ENCODE peak calls at places on chromosomes 4 and X, in six cellular contexts. One of them, this sample, is unnamed.

GRCh38 chr4:145909331-145909730 is 29.3 kb downstream of the ZNF827 start:
- DNase-seq in GM23248: peak
- DNase-seq in A549: peak
- DNase-seq in OCI-LY7: peak
- DNase-seq in fibroblast of lung: no peak
- DNase-seq in IMR-90: no peak
- DNase-seq in this sample: peak

GRCh38 chr4:54099959-54100606 is at the start of gene GSX2:
- DNase-seq in OCI-LY7: no peak
- DNase-seq in fibroblast of lung: no peak
- DNase-seq in IMR-90: no peak
- DNase-seq in A549: no peak
- DNase-seq in GM23248: peak
- DNase-seq in this sample: peak

GRCh38 chr4:19248023-19248422 is 1003.7 kb upstream of the SLIT2 start:
- DNase-seq in A549: no peak
- DNase-seq in OCI-LY7: no peak
- DNase-seq in fibroblast of lung: no peak
- DNase-seq in GM23248: no peak
- DNase-seq in IMR-90: no peak
- DNase-seq in this sample: no peak

GRCh38 chrX:20378291-20378920 is 111.7 kb upstream of the RPS6KA3 start:
- DNase-seq in IMR-90: peak
- DNase-seq in GM23248: peak
- DNase-seq in A549: peak
- DNase-seq in fibroblast of lung: no peak
- DNase-seq in OCI-LY7: peak
- DNase-seq in this sample: no peak

GRCh38 chr4:127400736-127401346 is 231.9 kb upstream of the INTU start:
- DNase-seq in fibroblast of lung: peak
- DNase-seq in IMR-90: peak
- DNase-seq in A549: peak
- DNase-seq in GM23248: peak
- DNase-seq in OCI-LY7: peak
- DNase-seq in this sample: peak

GRCh38 chr4:99400831-99401230 is 34.3 kb downstream of the ADH7 start:
- DNase-seq in fibroblast of lung: no peak
- DNase-seq in GM23248: no peak
- DNase-seq in A549: no peak
- DNase-seq in OCI-LY7: no peak
- DNase-seq in IMR-90: no peak
- DNase-seq in this sample: no peak

GRCh38 chr4:151359576-151359975 is 34.2 kb upstream of the SH3D19 start:
- DNase-seq in fibroblast of lung: no peak
- DNase-seq in OCI-LY7: no peak
- DNase-seq in IMR-90: no peak
- DNase-seq in GM23248: no peak
- DNase-seq in A549: no peak
- DNase-seq in this sample: no peak

GRCh38 chr4:136562842-136563241 is 969.5 kb downstream of the PCDH18 start:
- DNase-seq in GM23248: peak
- DNase-seq in OCI-LY7: no peak
- DNase-seq in fibroblast of lung: peak
- DNase-seq in A549: no peak
- DNase-seq in IMR-90: peak
- DNase-seq in this sample: peak

GRCh38 chrX:17553451-17553850 is 178.5 kb downstream of the NHS start:
- DNase-seq in fibroblast of lung: peak
- DNase-seq in IMR-90: peak
- DNase-seq in GM23248: peak
- DNase-seq in OCI-LY7: no peak
- DNase-seq in A549: no peak
- DNase-seq in this sample: peak

GRCh38 chr4:10998826-10999225 is 314.3 kb upstream of the CLNK start:
- DNase-seq in A549: no peak
- DNase-seq in OCI-LY7: no peak
- DNase-seq in IMR-90: no peak
- DNase-seq in GM23248: no peak
- DNase-seq in fibroblast of lung: peak
- DNase-seq in this sample: no peak

GRCh38 chr4:77155631-77156345 is 1.2 kb upstream of the CCNG2 start:
- DNase-seq in GM23248: no peak
- DNase-seq in fibroblast of lung: no peak
- DNase-seq in IMR-90: no peak
- DNase-seq in OCI-LY7: peak
- DNase-seq in A549: no peak
- DNase-seq in this sample: peak

GRCh38 chr4:77153016-77153415 is 4.0 kb upstream of the CCNG2 start:
- DNase-seq in IMR-90: no peak
- DNase-seq in GM23248: no peak
- DNase-seq in fibroblast of lung: no peak
- DNase-seq in A549: no peak
- DNase-seq in OCI-LY7: peak
- DNase-seq in this sample: no peak

GRCh38 chr4:77154074-77154473 is 2.9 kb upstream of the CCNG2 start:
- DNase-seq in GM23248: no peak
- DNase-seq in A549: no peak
- DNase-seq in IMR-90: no peak
- DNase-seq in OCI-LY7: peak
- DNase-seq in fibroblast of lung: no peak
- DNase-seq in this sample: no peak

GRCh38 chr4:77156533-77156911 is 485 bp upstream of the CCNG2 start:
- DNase-seq in OCI-LY7: peak
- DNase-seq in GM23248: peak
- DNase-seq in fibroblast of lung: peak
- DNase-seq in A549: peak
- DNase-seq in IMR-90: peak
- DNase-seq in this sample: peak

DNA sequence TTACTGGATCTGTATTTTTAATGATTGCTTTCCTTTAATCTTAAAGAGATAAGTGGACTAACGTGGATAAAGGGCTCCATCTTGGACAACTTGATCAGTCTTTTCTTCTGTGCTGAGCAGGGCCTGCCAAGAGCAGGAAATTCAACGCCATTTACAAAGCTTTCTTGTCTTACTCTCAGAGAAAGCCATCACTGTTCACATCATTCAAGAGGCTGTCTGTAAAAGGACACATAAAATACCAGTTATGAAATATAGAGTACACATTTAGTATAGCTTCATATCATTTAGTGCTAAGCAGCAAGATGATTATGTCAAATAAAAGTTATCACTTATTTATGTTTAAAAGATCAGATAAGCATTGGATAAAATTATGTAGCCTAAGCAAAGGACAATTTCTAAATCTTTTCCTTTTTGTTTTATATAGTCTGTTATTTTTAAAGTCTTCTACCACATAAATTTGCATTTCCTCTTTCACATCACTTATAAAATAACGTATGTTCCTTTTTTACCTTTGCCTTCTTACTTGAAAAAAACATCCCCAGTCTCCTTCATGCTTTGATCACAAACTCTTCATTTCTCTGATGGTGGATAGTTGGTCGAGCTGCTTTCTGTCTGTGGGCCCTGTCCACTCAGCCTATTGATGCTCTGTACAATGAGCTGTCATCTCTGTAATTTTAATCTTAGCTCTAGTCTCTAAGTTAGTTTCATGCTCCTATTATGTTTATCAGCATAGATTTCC is 2.1 kb upstream of the CCNG2 start:
- DNase-seq in fibroblast of lung: no peak
- DNase-seq in OCI-LY7: peak
- DNase-seq in GM23248: no peak
- DNase-seq in A549: no peak
- DNase-seq in IMR-90: no peak
- DNase-seq in this sample: no peak
- H3K4me2 ChIP-seq in fibroblast of lung: no peak
- H3K4me2 ChIP-seq in OCI-LY7: peak
- H3K4me2 ChIP-seq in GM23248: no peak
- H3K4me2 ChIP-seq in A549: no peak
- H3K4me2 ChIP-seq in IMR-90: no peak
- H3K4me2 ChIP-seq in this sample: peak

GRCh38 chr4:137806420-137806819 is 274.1 kb upstream of the PCDH18 start:
- DNase-seq in OCI-LY7: no peak
- DNase-seq in IMR-90: no peak
- DNase-seq in fibroblast of lung: no peak
- DNase-seq in GM23248: no peak
- DNase-seq in A549: no peak
- DNase-seq in this sample: no peak

GRCh38 chr4:137804906-137805511 is 272.7 kb upstream of the PCDH18 start:
- DNase-seq in IMR-90: no peak
- DNase-seq in GM23248: no peak
- DNase-seq in A549: no peak
- DNase-seq in OCI-LY7: no peak
- DNase-seq in fibroblast of lung: no peak
- DNase-seq in this sample: no peak
- H3K4me2 ChIP-seq in IMR-90: no peak
- H3K4me2 ChIP-seq in GM23248: no peak
- H3K4me2 ChIP-seq in A549: no peak
- H3K4me2 ChIP-seq in OCI-LY7: no peak
- H3K4me2 ChIP-seq in fibroblast of lung: no peak
- H3K4me2 ChIP-seq in this sample: no peak

GRCh38 chr4:123345924-123346300 is 50.7 kb upstream of the SPRY1 start:
- DNase-seq in GM23248: no peak
- DNase-seq in OCI-LY7: no peak
- DNase-seq in A549: no peak
- DNase-seq in IMR-90: no peak
- DNase-seq in fibroblast of lung: no peak
- DNase-seq in this sample: no peak
- H3K4me2 ChIP-seq in GM23248: no peak
- H3K4me2 ChIP-seq in OCI-LY7: no peak
- H3K4me2 ChIP-seq in A549: no peak
- H3K4me2 ChIP-seq in IMR-90: no peak
- H3K4me2 ChIP-seq in fibroblast of lung: no peak
- H3K4me2 ChIP-seq in this sample: no peak

GRCh38 chr4:76658231-76659102 is 223.4 kb downstream of the SHROOM3 start:
- DNase-seq in OCI-LY7: no peak
- DNase-seq in IMR-90: peak
- DNase-seq in A549: no peak
- DNase-seq in GM23248: peak
- DNase-seq in fibroblast of lung: peak
- DNase-seq in this sample: no peak
- H3K4me2 ChIP-seq in OCI-LY7: no peak
- H3K4me2 ChIP-seq in IMR-90: peak
- H3K4me2 ChIP-seq in A549: peak
- H3K4me2 ChIP-seq in GM23248: peak
- H3K4me2 ChIP-seq in fibroblast of lung: peak
- H3K4me2 ChIP-seq in this sample: no peak

GRCh38 chr4:41256131-41256739 is 493 bp upstream of the UCHL1 start:
- DNase-seq in IMR-90: peak
- DNase-seq in A549: peak
- DNase-seq in OCI-LY7: peak
- DNase-seq in fibroblast of lung: peak
- DNase-seq in GM23248: peak
- DNase-seq in this sample: peak
- H3K4me2 ChIP-seq in IMR-90: peak
- H3K4me2 ChIP-seq in A549: peak
- H3K4me2 ChIP-seq in OCI-LY7: peak
- H3K4me2 ChIP-seq in fibroblast of lung: peak
- H3K4me2 ChIP-seq in GM23248: peak
- H3K4me2 ChIP-seq in this sample: peak

DNA sequence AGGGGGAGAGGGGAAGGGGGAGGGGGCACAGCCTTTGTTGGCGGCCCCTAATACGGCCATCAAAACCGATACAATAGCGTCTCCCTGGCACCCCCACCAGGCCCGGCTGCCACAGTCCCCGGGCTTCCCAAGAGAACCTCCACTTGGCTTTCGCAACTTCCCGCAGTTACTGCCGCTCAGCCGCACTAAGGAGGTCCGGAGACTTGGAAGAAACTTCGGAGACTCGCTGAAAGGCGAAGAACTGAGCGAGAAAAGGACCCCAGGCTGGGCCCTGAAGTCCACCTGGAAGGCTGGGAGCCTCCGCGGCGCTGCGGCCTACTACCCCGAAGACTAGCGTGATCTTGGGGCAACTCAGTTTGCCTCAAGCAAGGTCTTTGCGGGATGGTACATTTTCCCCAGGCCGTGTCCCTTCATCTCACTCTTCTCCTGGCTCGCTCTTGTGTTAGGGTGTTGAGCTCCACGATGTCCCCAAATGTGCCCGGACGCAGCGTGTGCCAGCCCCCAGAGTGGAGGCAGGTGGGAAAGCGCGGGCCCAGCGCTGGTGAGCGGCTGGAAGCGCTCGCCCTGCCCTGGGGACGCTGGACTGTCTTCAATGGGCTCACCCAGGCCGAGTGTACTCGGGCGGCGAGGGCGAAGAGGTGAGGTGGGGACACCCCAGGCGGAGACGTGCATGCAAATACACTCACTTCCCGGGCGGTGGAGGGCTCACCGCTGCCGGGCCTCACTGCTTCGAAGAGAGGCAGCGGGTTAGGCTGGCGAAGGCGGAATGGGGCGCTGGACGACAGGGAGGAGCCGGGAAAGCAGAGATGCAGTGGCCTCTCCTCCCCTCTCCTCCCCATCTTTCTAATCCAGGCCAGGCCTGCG is 2.5 kb downstream of the NKX6-1 start:
- DNase-seq in A549: no peak
- DNase-seq in fibroblast of lung: no peak
- DNase-seq in OCI-LY7: no peak
- DNase-seq in IMR-90: no peak
- DNase-seq in GM23248: no peak
- DNase-seq in this sample: peak
- H3K4me2 ChIP-seq in A549: no peak
- H3K4me2 ChIP-seq in fibroblast of lung: no peak
- H3K4me2 ChIP-seq in OCI-LY7: no peak
- H3K4me2 ChIP-seq in IMR-90: no peak
- H3K4me2 ChIP-seq in GM23248: no peak
- H3K4me2 ChIP-seq in this sample: peak

DNA sequence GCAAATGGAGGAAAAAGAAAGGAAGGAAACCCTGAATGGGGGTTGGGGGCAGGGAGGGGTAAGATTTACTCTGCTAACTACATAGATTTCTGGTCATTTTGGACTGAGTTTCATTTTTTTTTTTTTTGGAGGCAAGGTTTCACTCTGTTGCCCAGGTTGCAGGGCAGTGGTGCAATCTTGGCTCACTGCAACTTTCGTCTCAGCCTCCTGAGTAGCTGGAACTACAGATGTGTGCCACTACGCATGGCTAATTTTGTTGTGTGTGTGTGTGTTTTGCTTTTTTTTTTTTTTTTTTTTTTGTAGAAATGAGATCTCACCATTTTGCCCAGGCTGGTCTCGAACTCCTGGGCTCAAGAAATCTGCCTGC is 223.5 kb downstream of the APBB2 start:
- DNase-seq in A549: no peak
- DNase-seq in IMR-90: peak
- DNase-seq in fibroblast of lung: no peak
- DNase-seq in GM23248: peak
- DNase-seq in OCI-LY7: peak
- DNase-seq in this sample: no peak
- H3K4me2 ChIP-seq in A549: peak
- H3K4me2 ChIP-seq in IMR-90: peak
- H3K4me2 ChIP-seq in fibroblast of lung: peak
- H3K4me2 ChIP-seq in GM23248: peak
- H3K4me2 ChIP-seq in OCI-LY7: peak
- H3K4me2 ChIP-seq in this sample: no peak

GRCh38 chr4:103902730-103903129 is 182.9 kb upstream of the TACR3 start:
- DNase-seq in IMR-90: no peak
- DNase-seq in GM23248: no peak
- DNase-seq in fibroblast of lung: no peak
- DNase-seq in OCI-LY7: no peak
- DNase-seq in A549: no peak
- DNase-seq in this sample: no peak

GRCh38 chr4:103907414-103907813 is 187.6 kb upstream of the TACR3 start:
- DNase-seq in GM23248: no peak
- DNase-seq in IMR-90: no peak
- DNase-seq in fibroblast of lung: no peak
- DNase-seq in A549: no peak
- DNase-seq in OCI-LY7: no peak
- DNase-seq in this sample: no peak

GRCh38 chr4:103904126-103904525 is 184.3 kb upstream of the TACR3 start:
- DNase-seq in GM23248: peak
- DNase-seq in fibroblast of lung: peak
- DNase-seq in OCI-LY7: no peak
- DNase-seq in IMR-90: no peak
- DNase-seq in A549: no peak
- DNase-seq in this sample: no peak
- H3K4me2 ChIP-seq in GM23248: peak
- H3K4me2 ChIP-seq in fibroblast of lung: no peak
- H3K4me2 ChIP-seq in OCI-LY7: no peak
- H3K4me2 ChIP-seq in IMR-90: no peak
- H3K4me2 ChIP-seq in A549: no peak
- H3K4me2 ChIP-seq in this sample: no peak

This sample was measured in GM23338.